ENCODE peak calls at places on chromosomes 1 and 21, in six cellular contexts. M is fibroblast of lung, A is neural progenitor cell, E is body of pancreas, I is IMR-90, O is gastrocnemius medialis. H is an unnamed sample.

GRCh38 chr1:85087659-85088407 is 39.5 kb upstream of the MCOLN3 start:
- DNase-seq in I (no peak), E (no peak), O (no peak), M (no peak), A (no peak), H (no peak)

GRCh38 chr1:111842411-111842810 is 86.7 kb downstream of the DDX20 start:
- DNase-seq in A (no peak), O (no peak), I (no peak), E (no peak), M (no peak), H (no peak)

GRCh38 chr1:21619041-21619947 is 49.9 kb downstream of the RAP1GAP start:
- DNase-seq in O (no peak), E (peak; percentile 54), M (no peak), A (peak; percentile 32), I (no peak), H (peak; percentile 35)

GRCh38 chr1:35539824-35540261 is 17.4 kb downstream of the KIAA0319L start:
- DNase-seq in A (no peak), O (no peak), E (no peak), M (peak; percentile 66), I (peak; percentile 80), H (no peak)

GRCh38 chr21:46163375-46163774 is 8.0 kb upstream of the FTCD start:
- DNase-seq in O (no peak), E (no peak), I (no peak), M (no peak), A (no peak), H (no peak)

GRCh38 chr1:53137729-53138128 is 4.7 kb downstream of the SLC1A7 start:
- DNase-seq in M (no peak), O (no peak), E (no peak), I (no peak), A (no peak), H (no peak)

GRCh38 chr1:32948905-32949304 is 15.7 kb downstream of the RNF19B start:
- DNase-seq in I (no peak), O (no peak), E (peak; percentile 23), M (no peak), A (no peak), H (no peak)

GRCh38 chr21:41167348-41168342 is at the start of gene BACE2:
- DNase-seq in I (peak; percentile 68), A (peak; percentile 81), O (peak; percentile 59), M (peak; percentile 75), E (peak; percentile 87), H (peak; percentile 60)

GRCh38 chr1:181433931-181434330 is 49.4 kb upstream of the CACNA1E start:
- DNase-seq in A (no peak), I (no peak), M (no peak), O (no peak), E (no peak), H (no peak)

GRCh38 chr1:118247593-118247992 is 62.6 kb upstream of the SPAG17 start:
- DNase-seq in A (peak; percentile 60), I (peak; percentile 10), M (peak; percentile 4), E (peak; percentile 17), O (no peak), H (no peak)

GRCh38 chr1:39405358-39405757 is 86.1 kb upstream of the BMP8A start:
- DNase-seq in M (peak; percentile 40), O (no peak), E (no peak), A (no peak), I (no peak), H (no peak)

GRCh38 chr21:39316062-39316461 is 2.6 kb upstream of the BRWD1 start:
- DNase-seq in I (no peak), O (no peak), E (no peak), A (no peak), M (no peak), H (no peak)
- H3K4me3 ChIP-seq in I (no peak overlapping the region), O (no peak overlapping the region), E (no peak overlapping the region), A (no peak overlapping the region), M (no peak overlapping the region), H (no peak overlapping the region)

DNA sequence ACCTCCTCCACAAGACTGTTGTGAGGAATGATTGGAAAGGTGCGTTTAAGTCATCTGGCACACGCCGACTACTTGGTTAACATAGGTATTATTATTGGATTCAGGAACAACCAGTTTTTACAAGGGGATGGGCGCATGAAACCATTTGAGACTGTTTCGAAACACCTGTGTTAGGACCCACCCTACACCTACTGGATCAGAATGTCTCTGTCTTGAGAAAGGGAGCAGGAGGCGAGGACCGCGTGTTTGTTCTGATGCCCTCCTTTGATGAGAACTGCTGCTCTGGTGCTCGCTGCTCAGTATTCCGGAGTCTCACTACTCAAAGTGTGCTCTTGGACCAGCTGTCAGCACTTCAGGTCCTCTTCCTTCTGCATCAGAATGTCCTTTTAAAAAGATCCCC is 7.3 kb downstream of the H6PD start:
- DNase-seq in E (no peak), M (no peak), I (no peak), A (no peak), O (peak; percentile 76), H (no peak)
- H3K4me1 ChIP-seq in E (peaks cover 93% of the 10 kb centered on the region), M (peaks cover 2% of the 10 kb centered on the region), I (peaks cover 23% of the 10 kb centered on the region), A (peaks cover 7% of the 10 kb centered on the region), O (peaks cover 97% of the 10 kb centered on the region), H (peaks cover 98% of the 10 kb centered on the region)

DNA sequence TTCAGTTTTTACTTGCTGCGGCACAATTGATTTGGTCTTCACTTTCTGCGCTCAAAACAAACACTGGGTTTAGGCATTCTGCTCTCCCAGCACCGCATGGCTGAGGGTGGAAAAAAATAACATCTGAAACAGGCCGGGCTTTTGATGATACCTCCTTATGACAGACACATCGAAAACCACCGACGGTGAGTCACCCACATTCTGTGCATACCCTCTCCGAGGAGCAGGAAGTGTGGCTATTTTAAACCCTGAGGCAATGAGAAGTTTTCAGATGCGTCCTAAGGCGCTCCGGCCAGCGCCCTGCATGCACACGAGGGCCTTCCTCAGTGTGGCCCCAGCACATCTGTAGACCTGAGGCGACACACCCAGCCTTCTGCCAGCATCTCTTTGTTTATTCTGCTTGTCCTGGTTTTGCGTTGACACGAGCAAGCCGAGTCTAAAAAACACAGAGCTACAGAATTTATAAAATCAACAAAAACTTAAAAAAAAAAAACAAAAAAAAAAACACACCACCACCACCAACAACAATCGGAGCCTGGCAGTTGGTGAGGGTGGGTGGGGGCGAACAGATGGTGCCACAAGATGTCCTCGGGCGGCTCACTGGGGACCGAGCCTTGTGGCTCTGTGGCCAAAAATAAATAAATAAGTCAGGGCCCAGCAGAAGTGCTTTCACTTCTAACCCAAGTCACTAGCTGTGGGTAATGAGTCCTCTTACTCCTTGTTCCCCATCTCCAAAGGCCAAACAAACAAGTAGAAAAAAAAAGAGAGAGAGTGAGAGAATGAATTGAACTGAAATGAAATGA is 162.6 kb upstream of the IRF2BP2 start:
- DNase-seq in O (peak; percentile 90), I (peak; percentile 99), E (peak; percentile 54), A (no peak), M (peak; percentile 96), H (peak; percentile 73)
- H3K4me3 ChIP-seq in O (no peak overlapping the region), I (no peak overlapping the region), E (no peak overlapping the region), A (no peak overlapping the region), M (no peak overlapping the region), H (no peak overlapping the region)

GRCh38 chr1:25433389-25434186 is 2.9 kb downstream of the MACO1 start:
- DNase-seq in A (no peak), I (no peak), O (peak; percentile 25), M (no peak), E (no peak), H (no peak)
- H3K4me1 ChIP-seq in A (peaks cover 9% of the 10 kb centered on the region), I (peaks cover 11% of the 10 kb centered on the region), O (peaks cover 67% of the 10 kb centered on the region), M (peaks cover 4% of the 10 kb centered on the region), E (peaks cover 56% of the 10 kb centered on the region), H (peaks cover 57% of the 10 kb centered on the region)

GRCh38 chr1:157773723-157774350 is 3.1 kb downstream of the FCRL2 start:
- DNase-seq in O (no peak), E (no peak), A (peak; percentile 64), M (no peak), I (no peak), H (no peak)
- H3K4me3 ChIP-seq in O (no peak overlapping the region), E (no peak overlapping the region), A (no peak overlapping the region), M (no peak overlapping the region), I (no peak overlapping the region), H (no peak overlapping the region)

GRCh38 chr1:208212893-208213292 is 31.3 kb downstream of the PLXNA2 start:
- DNase-seq in M (no peak), I (no peak), E (no peak), O (no peak), A (no peak), H (no peak)
- H3K4me1 ChIP-seq in M (peaks cover 4% of the 10 kb centered on the region), I (peaks cover 19% of the 10 kb centered on the region), E (peaks cover 34% of the 10 kb centered on the region), O (peaks cover 41% of the 10 kb centered on the region), A (peaks cover 16% of the 10 kb centered on the region), H (peaks cover 6% of the 10 kb centered on the region)

GRCh38 chr1:14674030-14674429 is 75.5 kb downstream of the KAZN start:
- DNase-seq in I (no peak), E (no peak), A (no peak), O (no peak), M (no peak), H (no peak)
- H3K4me3 ChIP-seq in I (no peak overlapping the region), E (no peak overlapping the region), A (no peak overlapping the region), O (no peak overlapping the region), M (no peak overlapping the region), H (no peak overlapping the region)

GRCh38 chr1:25871704-25872494 is 3.6 kb downstream of the PAQR7 start:
- DNase-seq in M (no peak), A (no peak), I (no peak), O (no peak), E (peak; percentile 95), H (peak; percentile 94)
- H3K4me1 ChIP-seq in M (peaks cover 23% of the 10 kb centered on the region), A (peaks cover 26% of the 10 kb centered on the region), I (peaks cover 18% of the 10 kb centered on the region), O (peaks cover 8% of the 10 kb centered on the region), E (peaks cover 96% of the 10 kb centered on the region), H (peaks cover 53% of the 10 kb centered on the region)

DNA sequence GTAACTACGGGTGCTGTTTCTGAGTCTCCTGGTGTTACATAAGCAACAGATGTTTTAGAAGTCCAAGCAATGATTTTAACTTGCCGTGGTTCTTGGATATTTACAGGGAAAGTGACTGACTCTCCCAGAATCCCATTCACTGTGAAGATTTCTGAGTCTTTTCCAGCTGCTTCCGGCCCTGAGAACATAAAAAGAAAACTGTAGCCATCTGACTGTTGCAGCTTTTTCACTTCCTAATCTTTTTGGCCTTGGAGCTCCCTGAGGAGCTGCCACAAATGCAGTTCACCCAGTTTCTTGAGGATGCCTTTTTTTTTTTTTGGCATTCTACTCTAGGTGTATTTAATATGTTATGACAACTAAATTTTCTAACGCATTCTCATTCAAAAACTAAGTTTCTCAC is 13.7 kb downstream of the CD84 start:
- DNase-seq in O (no peak), I (no peak), E (peak; percentile 62), M (no peak), A (no peak), H (no peak)
- H3K4me3 ChIP-seq in O (peak overlapping the region; percentile 0), I (no peak overlapping the region), E (no peak overlapping the region), M (no peak overlapping the region), A (no peak overlapping the region), H (no peak overlapping the region)